ENCODE peak calls at places on chromosomes 7 and 10, in six cellular contexts. F is mesenchymal stem cell, O is H9, Y is mesendoderm, C is neuronal stem cell, D is H1. M is an unnamed sample.

GRCh38 chr7:80806653-80807052 is 112.2 kb downstream of the SEMA3C start:
- DNase-seq in D (no peak), Y (no peak), O (no peak), C (no peak), F (no peak), M (no peak)

GRCh38 chr7:119756687-119757086 is 516.3 kb upstream of the KCND2 start:
- DNase-seq in Y (no peak), D (no peak), C (no peak), F (no peak), O (no peak), M (no peak)

GRCh38 chr10:111116762-111117445 is 40.1 kb downstream of the ADRA2A start:
- DNase-seq in F (no peak), D (no peak), O (peak; percentile 18), Y (no peak), C (no peak), M (no peak)

GRCh38 chr10:45000138-45000763 is 472 bp upstream of the ZNF22 start:
- DNase-seq in F (peak; percentile 36), Y (peak; percentile 54), D (no peak), O (no peak), C (no peak), M (peak; percentile 9)

GRCh38 chr7:126637538-126637937 is 615.2 kb downstream of the GRM8 start:
- DNase-seq in F (no peak), O (no peak), C (no peak), D (no peak), Y (no peak), M (no peak)

GRCh38 chr7:96826089-96826488 is 116.4 kb upstream of the SEM1 start:
- DNase-seq in D (no peak), O (no peak), C (no peak), F (no peak), Y (peak; percentile 4), M (no peak)

GRCh38 chr10:121994429-121994881 is 5.5 kb downstream of the TACC2 start:
- DNase-seq in O (no peak), D (no peak), F (no peak), C (no peak), Y (peak; percentile 42), M (no peak)

GRCh38 chr7:108459922-108460551 is 3.8 kb upstream of the NRCAM start:
- DNase-seq in O (no peak), D (no peak), F (peak; percentile 21), Y (peak; percentile 51), C (no peak), M (no peak)

GRCh38 chr10:71587941-71588573 is 131.5 kb downstream of the C10orf105 start:
- DNase-seq in D (no peak), C (no peak), F (no peak), Y (no peak), O (no peak), M (no peak)

GRCh38 chr7:22295402-22296264 is 61.3 kb downstream of the RAPGEF5 start:
- DNase-seq in Y (peak; percentile 52), F (no peak), C (no peak), O (no peak), D (no peak), M (no peak)

GRCh38 chr7:120926943-120927346 is 23.6 kb upstream of the ING3 start:
- DNase-seq in O (no peak), F (no peak), C (no peak), Y (peak; percentile 51), D (no peak), M (no peak)

GRCh38 chr7:50197547-50197946 is 104.5 kb upstream of the ZPBP start:
- DNase-seq in F (no peak), Y (peak; percentile 88), C (no peak), D (peak; percentile 59), O (peak; percentile 90), M (no peak)

GRCh38 chr7:76358478-76359110 is at the start of gene YWHAG:
- DNase-seq in Y (peak; percentile 88), C (peak; percentile 90), O (peak; percentile 88), D (no peak), F (peak; percentile 87), M (peak; percentile 85)

GRCh38 chr7:76357379-76358052 is 1.3 kb downstream of the YWHAG start:
- DNase-seq in C (no peak), D (no peak), F (no peak), O (no peak), Y (no peak), M (no peak)

GRCh38 chr7:76358053-76358477 is 726 bp downstream of the YWHAG start:
- DNase-seq in O (no peak), C (peak; percentile 41), Y (peak; percentile 60), F (peak; percentile 63), D (no peak), M (peak; percentile 20)

GRCh38 chr7:76356823-76357222 is 2.0 kb downstream of the YWHAG start:
- DNase-seq in C (no peak), Y (peak; percentile 63), O (no peak), D (no peak), F (peak; percentile 69), M (peak; percentile 61)

DNA sequence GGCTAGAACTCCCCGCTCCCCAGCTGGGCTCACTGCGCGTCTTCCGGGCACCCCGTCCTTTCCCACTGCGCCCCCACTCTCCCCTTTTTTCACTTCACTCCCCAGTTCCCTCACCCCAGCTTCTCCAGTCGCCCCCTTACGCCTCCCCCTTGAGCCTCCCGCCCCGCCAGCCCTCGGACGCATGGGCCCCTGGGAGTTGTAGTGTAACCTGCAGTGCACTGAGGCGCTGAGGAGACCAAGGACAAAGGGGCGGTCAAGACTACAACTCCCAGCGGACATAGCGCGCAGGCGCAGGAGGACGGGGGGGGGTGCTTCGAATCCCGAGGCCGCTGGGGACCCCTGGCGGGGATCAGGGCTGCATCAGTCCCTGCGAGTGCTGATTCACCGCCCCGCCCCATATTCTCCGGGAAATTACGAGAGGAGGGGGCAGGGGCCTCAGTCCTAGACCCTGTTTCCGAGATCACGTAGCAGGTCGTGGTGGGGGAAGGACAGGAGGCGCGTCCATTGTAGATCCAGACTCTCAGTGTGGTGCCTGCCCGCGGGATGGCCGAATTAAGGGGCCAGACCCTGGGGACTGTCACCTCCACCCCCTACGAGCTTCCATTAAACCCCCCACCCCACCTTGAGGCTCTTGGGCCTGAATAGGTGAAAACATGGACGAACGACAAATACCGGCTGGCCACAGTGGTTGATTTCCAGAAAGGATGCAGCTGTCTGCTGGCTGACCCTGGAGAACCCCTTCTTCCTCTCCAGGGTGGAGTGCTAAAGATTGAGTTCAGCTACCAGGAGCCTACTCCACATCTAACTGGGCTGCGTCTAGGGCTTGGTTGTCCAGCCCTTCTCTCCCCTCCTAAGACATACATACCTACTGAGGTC is 558 bp upstream of the YWHAG start:
- DNase-seq in C (peak; percentile 97), F (peak; percentile 98), D (peak; percentile 93), Y (peak; percentile 99), O (peak; percentile 100), M (peak; percentile 99)
- H4K8ac ChIP-seq in C (no peak overlapping the region), F (peak overlapping the region; percentile 90), D (peak overlapping the region; percentile 98), Y (no peak overlapping the region), O (no peak overlapping the region), M (peak overlapping the region; percentile 99)

GRCh38 chr7:135715055-135715522 is 12.9 kb downstream of the SLC13A4 start:
- DNase-seq in D (no peak), F (no peak), C (no peak), O (no peak), Y (no peak), M (no peak)
- H3K23ac ChIP-seq in D (no peak overlapping the region), F (no peak overlapping the region), C (no peak overlapping the region), O (no peak overlapping the region), Y (no peak overlapping the region), M (peak overlapping the region; percentile 53)

GRCh38 chr10:80081026-80081425 is 2.6 kb downstream of the TMEM254 start:
- DNase-seq in C (no peak), O (no peak), Y (no peak), F (no peak), D (no peak), M (no peak)
- H4K8ac ChIP-seq in C (no peak overlapping the region), O (no peak overlapping the region), Y (no peak overlapping the region), F (no peak overlapping the region), D (no peak overlapping the region), M (no peak overlapping the region)

GRCh38 chr7:10429031-10429430 is 544.6 kb upstream of the PHF14 start:
- DNase-seq in C (no peak), F (no peak), O (no peak), Y (no peak), D (no peak), M (no peak)

DNA sequence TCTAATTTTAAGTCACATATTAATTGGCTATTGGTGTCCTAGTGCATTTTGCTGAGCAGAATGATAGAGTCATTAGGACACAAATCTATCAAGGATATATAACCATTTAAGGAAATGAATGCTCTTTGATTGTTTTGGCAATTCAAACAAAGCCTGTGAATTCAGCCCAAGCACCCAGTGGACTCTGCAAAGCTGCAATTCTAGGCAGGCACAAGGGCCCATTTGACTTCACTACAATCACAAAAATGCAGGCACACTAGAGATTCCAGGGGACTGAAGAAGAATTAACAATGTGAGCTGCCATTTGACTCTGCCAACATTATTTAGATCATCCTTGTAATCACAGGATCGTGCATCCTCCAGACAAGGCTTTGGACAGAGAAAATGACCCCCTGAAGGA is 544.2 kb upstream of the PHF14 start:
- DNase-seq in F (no peak), D (no peak), O (no peak), Y (no peak), C (peak; percentile 11), M (no peak)
- H3K23ac ChIP-seq in F (no peak overlapping the region), D (no peak overlapping the region), O (no peak overlapping the region), Y (no peak overlapping the region), C (no peak overlapping the region), M (no peak overlapping the region)

GRCh38 chr7:97873606-97874005 is 1.4 kb upstream of the ASNS start:
- DNase-seq in D (no peak), F (no peak), Y (peak; percentile 67), O (no peak), C (no peak), M (no peak)

GRCh38 chr7:97872025-97872669 is at the start of gene ASNS:
- DNase-seq in Y (peak; percentile 98), C (peak; percentile 81), D (peak; percentile 86), O (peak; percentile 97), F (peak; percentile 90), M (peak; percentile 90)

GRCh38 chr7:97868314-97868713 is 3.9 kb downstream of the ASNS start:
- DNase-seq in Y (no peak), O (no peak), C (no peak), D (no peak), F (no peak), M (no peak)

GRCh38 chr7:97868788-97869187 is 3.4 kb downstream of the ASNS start:
- DNase-seq in D (no peak), Y (no peak), C (no peak), F (no peak), O (no peak), M (no peak)

GRCh38 chr7:97871659-97872024 is 566 bp downstream of the ASNS start:
- DNase-seq in C (no peak), Y (peak; percentile 65), F (no peak), O (peak; percentile 39), D (no peak), M (no peak)
- H4K8ac ChIP-seq in C (no peak overlapping the region), Y (no peak overlapping the region), F (peak overlapping the region; percentile 37), O (no peak overlapping the region), D (peak overlapping the region; percentile 99), M (peak overlapping the region; percentile 64)

GRCh38 chr10:59907918-59908807 is 1.8 kb upstream of the CCDC6 start:
- DNase-seq in D (peak; percentile 80), C (peak; percentile 55), O (peak; percentile 86), F (peak; percentile 94), Y (peak; percentile 99), M (peak; percentile 85)

GRCh38 chr10:59906417-59907202 is at the start of gene CCDC6:
- DNase-seq in Y (peak; percentile 95), O (peak; percentile 89), F (peak; percentile 95), C (peak; percentile 89), D (peak; percentile 51), M (peak; percentile 90)

GRCh38 chr10:59905735-59906416 is 480 bp downstream of the CCDC6 start:
- DNase-seq in C (no peak), F (peak; percentile 14), D (no peak), O (no peak), Y (no peak), M (no peak)

GRCh38 chr10:59907537-59907917 is 1.2 kb upstream of the CCDC6 start:
- DNase-seq in C (no peak), F (peak; percentile 40), D (no peak), O (no peak), Y (no peak), M (no peak)

GRCh38 chr10:59908808-59909143 is 2.4 kb upstream of the CCDC6 start:
- DNase-seq in F (no peak), D (no peak), C (no peak), O (no peak), Y (no peak), M (no peak)
- H3K23ac ChIP-seq in F (no peak overlapping the region), D (no peak overlapping the region), C (no peak overlapping the region), O (no peak overlapping the region), Y (no peak overlapping the region), M (no peak overlapping the region)

M was measured in IMR-90.